ENCODE peak calls at places on chromosomes 2 and 18, in seven cellular contexts. K, D, J, M, B, G and C are unnamed samples. For H3K4me1, the result is how much of the 10 kb centered on the place peaks cover.

GRCh38 chr2:128789221-128789620 is 470.6 kb upstream of the HS6ST1 start:
- DNase-seq in D (no peak), J (peak), M (no peak), K (no peak), B (no peak), G (no peak), C (no peak)

GRCh38 chr2:1769703-1770422 is 25.5 kb upstream of the PXDN start:
- DNase-seq in J (no peak), B (no peak), M (peak), K (peak), G (no peak), D (peak), C (peak)

GRCh38 chr2:46489430-46489829 is 10.1 kb downstream of the TMEM247 start:
- DNase-seq in K (no peak), J (no peak), M (no peak), D (no peak), B (no peak), G (no peak), C (no peak)

GRCh38 chr2:3169106-3169870 is 208.3 kb downstream of the EIPR1 start:
- DNase-seq in J (peak), G (no peak), M (no peak), D (no peak), B (no peak), K (no peak), C (no peak)

GRCh38 chr2:51995293-51995692 is 963.4 kb upstream of the NRXN1 start:
- DNase-seq in D (no peak), J (no peak), M (no peak), K (no peak), G (no peak), B (no peak), C (no peak)

GRCh38 chr2:128268611-128269357 is 49.9 kb downstream of the HS6ST1 start:
- DNase-seq in M (no peak), J (no peak), B (no peak), D (no peak), K (no peak), G (no peak), C (no peak)

GRCh38 chr2:28342081-28342967 is 50.3 kb upstream of the FOSL2 start:
- DNase-seq in K (peak), J (peak), B (peak), D (no peak), M (peak), G (peak), C (peak)

GRCh38 chr18:59681521-59682004 is 15.7 kb downstream of the CCBE1 start:
- DNase-seq in B (no peak), D (no peak), J (no peak), G (no peak), K (no peak), M (no peak), C (no peak)

GRCh38 chr2:150586858-150587257 is 99.4 kb upstream of the RND3 start:
- DNase-seq in D (no peak), G (no peak), J (no peak), K (peak), M (no peak), B (no peak), C (no peak)

GRCh38 chr2:233079473-233079877 is 19.3 kb downstream of the INPP5D start:
- DNase-seq in B (no peak), G (no peak), D (peak), K (no peak), J (peak), M (no peak), C (no peak)

GRCh38 chr18:13374468-13375301 is 156.1 kb downstream of the LDLRAD4 start:
- DNase-seq in M (no peak), B (no peak), G (no peak), J (no peak), D (no peak), K (no peak), C (no peak)

GRCh38 chr18:38025433-38026038 is 459.9 kb upstream of the CELF4 start:
- DNase-seq in J (no peak), M (no peak), K (no peak), G (no peak), B (no peak), D (no peak), C (no peak)

GRCh38 chr2:111678651-111679050 is 205.3 kb downstream of the ANAPC1 start:
- DNase-seq in M (no peak), J (no peak), B (no peak), K (no peak), D (no peak), G (no peak), C (no peak)

GRCh38 chr2:143705108-143705686 is 576.0 kb downstream of the ARHGAP15 start:
- DNase-seq in B (no peak), J (no peak), D (no peak), G (no peak), K (no peak), M (no peak), C (no peak)

GRCh38 chr2:6103949-6104348 is 411.8 kb downstream of the SOX11 start:
- DNase-seq in J (no peak), B (no peak), D (no peak), K (no peak), G (no peak), M (no peak), C (no peak)

GRCh38 chr18:32219431-32219830 is 29.6 kb downstream of the MEP1B start:
- DNase-seq in B (no peak), K (no peak), J (no peak), M (no peak), D (no peak), G (no peak), C (no peak)

GRCh38 chr2:211436182-211436581 is 879.8 kb downstream of the CPS1 start:
- DNase-seq in B (no peak), G (no peak), M (no peak), J (no peak), K (no peak), D (no peak), C (no peak)

GRCh38 chr18:48788378-48788777 is 162.4 kb downstream of the SMAD7 start:
- DNase-seq in D (no peak), G (no peak), B (peak), M (no peak), J (peak), K (no peak), C (no peak)

DNA sequence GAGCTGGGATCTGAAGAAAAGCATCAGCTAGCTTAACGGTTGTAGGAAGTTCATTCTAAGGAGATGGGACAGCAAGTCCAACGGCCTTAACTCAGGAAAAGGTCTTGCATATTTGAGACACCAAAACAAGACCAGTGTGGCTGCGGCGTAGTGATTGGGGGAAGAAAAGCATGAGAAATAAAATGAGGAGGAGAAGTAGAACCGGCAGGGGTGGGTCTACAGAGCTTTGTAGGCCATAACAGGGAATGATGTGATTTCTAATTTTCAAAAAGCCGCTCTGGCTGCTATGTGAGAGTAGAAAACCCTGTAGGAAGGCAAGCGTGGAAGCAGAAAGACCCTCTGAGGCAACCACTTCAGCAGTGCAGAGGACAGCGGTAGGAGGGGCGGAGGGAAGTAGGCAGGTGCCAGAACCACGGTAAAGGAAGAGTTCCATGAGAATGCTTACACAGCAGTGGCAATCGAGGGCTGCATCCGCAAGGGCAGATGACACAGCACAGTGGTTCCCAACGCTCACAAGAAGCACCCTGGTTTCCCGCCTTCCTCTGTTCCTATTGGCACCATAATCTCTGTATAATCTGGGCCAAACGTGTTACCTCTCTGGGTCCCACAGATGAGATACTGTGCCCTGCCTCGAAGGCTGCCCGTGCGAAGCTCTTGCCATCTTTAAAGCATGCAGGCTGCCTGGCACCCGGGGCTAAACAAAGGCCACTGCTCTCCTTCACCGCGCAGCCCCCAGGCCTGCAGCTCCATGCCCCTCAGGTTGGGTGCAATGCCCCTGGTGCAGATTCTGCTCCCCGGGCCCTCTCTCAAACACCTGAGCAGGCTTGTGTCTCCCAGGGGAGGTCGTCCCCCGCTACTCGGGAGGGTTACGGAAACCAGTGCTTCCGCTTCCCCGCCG is 791 bp downstream of the ANKRD39 start:
- DNase-seq in M (no peak), D (no peak), G (no peak), J (no peak), B (peak), K (peak), C (no peak)
- H3K4me1 ChIP-seq in M (under half), D (under half), G (under half), J (half or more), B (under half), K (under half), C (half or more)

GRCh38 chr2:188028739-188029138 is 262.9 kb upstream of the GULP1 start:
- DNase-seq in G (no peak), K (no peak), M (no peak), J (no peak), B (no peak), D (no peak), C (no peak)

GRCh38 chr2:188032786-188033185 is 258.9 kb upstream of the GULP1 start:
- DNase-seq in K (no peak), G (no peak), D (no peak), J (no peak), B (no peak), M (no peak), C (no peak)

DNA sequence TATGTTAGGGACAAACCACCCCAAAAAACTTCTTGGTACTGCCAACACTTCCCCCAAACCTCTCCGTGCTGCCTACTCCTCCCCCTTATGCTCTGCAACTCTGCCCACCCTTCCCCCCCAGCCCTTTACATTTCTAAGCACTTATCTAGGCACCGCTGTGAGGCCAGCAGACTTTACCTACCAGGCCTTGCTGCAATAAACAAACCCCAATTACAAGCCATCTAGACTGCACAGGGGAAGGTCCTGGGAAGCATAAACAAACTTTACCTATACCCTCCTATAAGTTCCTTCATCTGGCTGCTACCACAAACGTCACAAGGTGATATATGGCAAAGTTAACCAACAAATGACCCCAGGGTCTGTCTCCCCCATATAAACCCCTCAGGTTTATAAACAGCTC is 259.4 kb upstream of the GULP1 start:
- DNase-seq in D (no peak), J (no peak), K (no peak), G (no peak), B (no peak), M (no peak), C (no peak)
- H3K4me1 ChIP-seq in D (under half), J (under half), K (under half), G (under half), B (under half), M (under half), C (under half)

GRCh38 chr2:95574506-95574905 is 17.3 kb upstream of the TRIM43 start:
- DNase-seq in J (no peak), G (no peak), D (no peak), M (no peak), B (no peak), K (no peak), C (no peak)
- H3K4me1 ChIP-seq in J (under half), G (under half), D (under half), M (under half), B (under half), K (under half), C (under half)

GRCh38 chr2:75528221-75528977 is 32.3 kb downstream of the EVA1A start:
- DNase-seq in G (no peak), J (no peak), M (no peak), K (peak), B (no peak), D (no peak), C (no peak)
- H3K4me1 ChIP-seq in G (under half), J (under half), M (under half), K (half or more), B (under half), D (under half), C (under half)

DNA sequence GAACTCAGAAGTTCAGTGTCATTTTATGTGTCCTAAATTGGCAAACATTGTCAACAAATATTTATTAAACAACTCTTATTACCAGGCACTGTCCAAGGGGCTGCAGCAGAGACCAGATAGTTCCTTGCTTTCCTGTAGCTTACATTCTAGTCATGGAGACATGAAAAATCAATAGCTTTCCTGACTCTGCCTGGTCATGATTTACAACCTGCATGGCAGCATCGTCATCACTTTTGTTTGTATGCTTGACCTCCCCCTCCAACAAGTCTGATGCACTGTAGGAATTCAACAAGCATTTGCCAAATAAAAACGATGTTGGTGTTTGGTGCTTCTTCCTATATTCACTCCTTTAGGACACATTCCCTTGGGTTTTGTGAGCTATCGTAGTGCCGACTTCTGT is 120.2 kb upstream of the ZFP36L2 start:
- DNase-seq in G (no peak), K (no peak), D (no peak), M (no peak), J (no peak), B (no peak), C (no peak)
- H3K4me1 ChIP-seq in G (half or more), K (under half), D (under half), M (under half), J (under half), B (half or more), C (half or more)

GRCh38 chr2:11279398-11279797 is 65.0 kb downstream of the ROCK2 start:
- DNase-seq in K (no peak), J (no peak), G (no peak), D (no peak), M (no peak), B (no peak), C (no peak)

GRCh38 chr2:11270891-11271290 is 73.5 kb downstream of the ROCK2 start:
- DNase-seq in M (no peak), G (no peak), B (no peak), K (no peak), J (no peak), D (no peak), C (no peak)

GRCh38 chr2:11280713-11281112 is 63.7 kb downstream of the ROCK2 start:
- DNase-seq in D (no peak), G (no peak), B (no peak), J (no peak), K (no peak), M (no peak), C (no peak)

GRCh38 chr2:11278219-11278618 is 66.2 kb downstream of the ROCK2 start:
- DNase-seq in D (no peak), B (no peak), J (no peak), G (no peak), K (no peak), M (no peak), C (no peak)

GRCh38 chr2:11275910-11276309 is 68.5 kb downstream of the ROCK2 start:
- DNase-seq in J (no peak), M (no peak), K (no peak), D (no peak), B (no peak), G (no peak), C (no peak)
- H3K4me1 ChIP-seq in J (under half), M (under half), K (under half), D (under half), B (under half), G (under half), C (under half)

GRCh38 chr2:240561325-240561971 is 1.3 kb downstream of the DUSP28 start:
- DNase-seq in J (no peak), B (peak), G (no peak), K (peak), M (no peak), D (no peak), C (no peak)
- H3K4me1 ChIP-seq in J (half or more), B (under half), G (half or more), K (under half), M (half or more), D (half or more), C (half or more)